ENCODE peak calls at places on chromosomes 12 and 14, in seven cellular contexts. W is HuH-7; E is renal cortical epithelial cell; Z is ELF-1; P is stimulated activated CD4-positive, alpha-beta T cell treated with anti-CD3 and anti-CD28 coated beads, Interleukin-4, amount 100 ng/mL, for 4 hours; X is NCI-H1694 treated with DMSO at 0.1 percent for 48 hours; A is NCI-H460. V is an unnamed sample.

GRCh38 chr12:52043386-52044212 is 7.6 kb upstream of the NR4A1 start:
- DNase-seq in W (no peak), E (no peak), Z (no peak), P (no peak), X (no peak), A (no peak), V (peak)

GRCh38 chr12:124754949-124755800 is 108.5 kb downstream of the SCARB1 start:
- DNase-seq in W (no peak), E (peak), Z (peak), P (no peak), X (peak), A (no peak), V (no peak)

GRCh38 chr12:102426599-102427541 is 53.5 kb downstream of the IGF1 start:
- DNase-seq in W (no peak), E (no peak), Z (no peak), P (no peak), X (no peak), A (no peak), V (no peak)

GRCh38 chr12:94186461-94187237 is 38.3 kb downstream of the PLXNC1 start:
- DNase-seq in W (no peak), E (peak), Z (peak), P (no peak), X (no peak), A (no peak), V (no peak)

GRCh38 chr12:89205517-89205916 is 146.8 kb downstream of the DUSP6 start:
- DNase-seq in W (no peak), E (no peak), Z (no peak), P (no peak), X (no peak), A (no peak), V (no peak)

GRCh38 chr14:85415015-85415712 is 114.8 kb upstream of the FLRT2 start:
- DNase-seq in W (peak), E (peak), Z (peak), P (no peak), X (peak), A (peak), V (peak)

GRCh38 chr12:93322784-93323183 is 54.9 kb upstream of the NUDT4 start:
- DNase-seq in W (no peak), E (peak), Z (no peak), P (no peak), X (no peak), A (no peak), V (no peak)

GRCh38 chr12:91037301-91037700 is 20.5 kb downstream of the KERA start:
- DNase-seq in W (no peak), E (no peak), Z (no peak), P (no peak), X (no peak), A (no peak), V (no peak)

GRCh38 chr14:92004062-92004461 is 35.8 kb downstream of the TRIP11 start:
- DNase-seq in W (no peak), E (no peak), Z (no peak), P (no peak), X (no peak), A (no peak), V (no peak)

GRCh38 chr12:52691076-52691764 is 11.0 kb upstream of the KRT1 start:
- DNase-seq in W (no peak), E (no peak), Z (no peak), P (peak), X (no peak), A (no peak), V (no peak)

GRCh38 chr12:47988073-47989022 is 15.9 kb downstream of the COL2A1 start:
- DNase-seq in W (no peak), E (peak), Z (peak), P (no peak), X (no peak), A (no peak), V (no peak)

GRCh38 chr14:80491131-80491530 is 279.8 kb upstream of the DIO2 start:
- DNase-seq in W (peak), E (no peak), Z (peak), P (no peak), X (no peak), A (no peak), V (peak)

GRCh38 chr12:401235-402126 is at the start of gene CCDC77:
- DNase-seq in W (peak), E (peak), Z (peak), P (peak), X (no peak), A (peak), V (peak)

GRCh38 chr14:58772814-58773620 is 135.3 kb downstream of the DACT1 start:
- DNase-seq in W (no peak), E (no peak), Z (peak), P (no peak), X (no peak), A (no peak), V (no peak)

GRCh38 chr14:64806202-64806861 is 73.4 kb downstream of the SPTB start:
- DNase-seq in W (no peak), E (peak), Z (no peak), P (no peak), X (no peak), A (peak), V (peak)

GRCh38 chr12:65657635-65658034 is 166.6 kb upstream of the HMGA2 start:
- DNase-seq in W (no peak), E (peak), Z (no peak), P (no peak), X (no peak), A (no peak), V (no peak)

GRCh38 chr14:93430319-93430801 is 379 bp upstream of the UNC79 start:
- DNase-seq in W (no peak), E (peak), Z (peak), P (no peak), X (peak), A (no peak), V (no peak)

GRCh38 chr12:39145175-39145999 is 240.0 kb upstream of the CPNE8 start:
- DNase-seq in W (no peak), E (peak), Z (peak), P (peak), X (no peak), A (peak), V (no peak)

GRCh38 chr14:90193925-90194324 is 62.4 kb upstream of the PSMC1 start:
- DNase-seq in W (peak), E (no peak), Z (peak), P (no peak), X (no peak), A (no peak), V (peak)

GRCh38 chr14:100340454-100340813 is 17.3 kb downstream of the SLC25A47 start:
- DNase-seq in W (no peak), E (no peak), Z (no peak), P (no peak), X (no peak), A (no peak), V (no peak)

GRCh38 chr12:46372131-46372851 is at the start of gene SLC38A2:
- DNase-seq in W (peak), E (peak), Z (peak), P (peak), X (peak), A (peak), V (peak)

GRCh38 chr14:94110552-94111181 is at the start of gene IFI27:
- DNase-seq in W (no peak), E (no peak), Z (peak), P (no peak), X (no peak), A (peak), V (no peak)

GRCh38 chr12:116939734-116940133 is 29.0 kb downstream of the FBXW8 start:
- DNase-seq in W (no peak), E (no peak), Z (no peak), P (no peak), X (no peak), A (no peak), V (no peak)

GRCh38 chr12:2624543-2625266 is 170.1 kb upstream of the FKBP4 start:
- DNase-seq in W (peak), E (peak), Z (peak), P (no peak), X (no peak), A (peak), V (no peak)

GRCh38 chr14:101246894-101247853 is 314.1 kb upstream of the DIO3 start:
- DNase-seq in W (no peak), E (no peak), Z (no peak), P (no peak), X (no peak), A (no peak), V (no peak)

GRCh38 chr12:67428431-67428830 is 159.3 kb downstream of the CAND1 start:
- DNase-seq in W (no peak), E (peak), Z (no peak), P (no peak), X (no peak), A (no peak), V (peak)

GRCh38 chr12:125151284-125151683 is 86.0 kb downstream of the AACS start:
- DNase-seq in W (no peak), E (no peak), Z (peak), P (no peak), X (no peak), A (no peak), V (peak)

GRCh38 chr14:96240641-96241040 is 15.4 kb upstream of the BDKRB1 start:
- DNase-seq in W (no peak), E (no peak), Z (no peak), P (no peak), X (no peak), A (no peak), V (no peak)

GRCh38 chr14:69877492-69877891 is 1.7 kb upstream of the SMOC1 start:
- DNase-seq in W (peak), E (peak), Z (no peak), P (no peak), X (peak), A (peak), V (no peak)

GRCh38 chr12:13223176-13223806 is 26.8 kb downstream of the EMP1 start:
- DNase-seq in W (no peak), E (peak), Z (no peak), P (no peak), X (peak), A (peak), V (peak)

GRCh38 chr12:18895946-18896345 is 158.0 kb downstream of the CAPZA3 start:
- DNase-seq in W (no peak), E (no peak), Z (peak), P (no peak), X (no peak), A (no peak), V (no peak)

GRCh38 chr14:22185191-22185590 is 403.8 kb downstream of the DAD1 start:
- DNase-seq in W (no peak), E (peak), Z (no peak), P (no peak), X (no peak), A (no peak), V (peak)

GRCh38 chr12:29741342-29742241 is 42.1 kb downstream of the TMTC1 start:
- DNase-seq in W (no peak), E (peak), Z (no peak), P (no peak), X (no peak), A (peak), V (no peak)